ENCODE peak calls at places on chromosome 5, in four cellular contexts. L, G, C and D are unnamed samples.

GRCh38 chr5:98341038-98341710 is 432.3 kb upstream of the RGMB start:
- DNase-seq in L (peak), G (no peak), C (no peak), D (no peak)

GRCh38 chr5:132308701-132309100 is 14.5 kb downstream of the SLC22A4 start:
- DNase-seq in L (no peak), G (no peak), C (no peak), D (no peak)

GRCh38 chr5:35183243-35183955 is 46.9 kb downstream of the PRLR start:
- DNase-seq in L (peak), G (peak), C (peak), D (peak)

GRCh38 chr5:82799346-82800077 is 277.7 kb downstream of the TMEM167A start:
- DNase-seq in L (no peak), G (no peak), C (no peak), D (no peak)

GRCh38 chr5:18987101-18987500 is 1000.9 kb downstream of the CDH18 start:
- DNase-seq in L (no peak), G (no peak), C (no peak), D (no peak)

GRCh38 chr5:1542755-1543154 is 19.0 kb upstream of the LPCAT1 start:
- DNase-seq in L (peak), G (peak), C (no peak), D (no peak)

GRCh38 chr5:44332360-44332971 is 56.8 kb downstream of the FGF10 start:
- DNase-seq in L (peak), G (peak), C (no peak), D (peak)

GRCh38 chr5:168357881-168358280 is 66.4 kb downstream of the WWC1 start:
- DNase-seq in L (no peak), G (no peak), C (no peak), D (peak)

GRCh38 chr5:150642567-150642927 is 2.1 kb downstream of the SYNPO start:
- DNase-seq in L (peak), G (peak), C (peak), D (no peak)

GRCh38 chr5:151663617-151664322 is 22.9 kb downstream of the SPARC start:
- DNase-seq in L (no peak), G (no peak), C (no peak), D (no peak)

GRCh38 chr5:141369994-141370848 is at the start of gene PCDHGB3:
- DNase-seq in L (peak), G (no peak), C (no peak), D (no peak)

GRCh38 chr5:57171818-57172465 is 1.9 kb upstream of the GPBP1 start:
- DNase-seq in L (peak), G (no peak), C (no peak), D (no peak)

GRCh38 chr5:138353550-138353893 is 1.0 kb downstream of the KDM3B start:
- DNase-seq in L (no peak), G (no peak), C (no peak), D (no peak)

GRCh38 chr5:10308844-10309243 is 1.1 kb upstream of the CMBL start:
- DNase-seq in L (no peak), G (peak), C (no peak), D (no peak)

GRCh38 chr5:85621668-85622067 is 996.1 kb upstream of the COX7C start:
- DNase-seq in L (no peak), G (no peak), C (no peak), D (no peak)

GRCh38 chr5:154850255-154851062 is at the start of gene FAXDC2:
- DNase-seq in L (peak), G (peak), C (peak), D (no peak)

GRCh38 chr5:9166202-9167147 is 379.4 kb downstream of the SEMA5A start:
- DNase-seq in L (no peak), G (no peak), C (no peak), D (no peak)

GRCh38 chr5:149389552-149390495 is 10.7 kb upstream of the IL17B start:
- DNase-seq in L (no peak), G (no peak), C (no peak), D (no peak)

GRCh38 chr5:75611324-75612210 is at the start of gene ANKDD1B:
- DNase-seq in L (peak), G (peak), C (peak), D (no peak)

GRCh38 chr5:142280066-142281011 is 44.5 kb downstream of the SPRY4 start:
- DNase-seq in L (no peak), G (peak), C (no peak), D (no peak)

GRCh38 chr5:179734536-179735164 is 2.0 kb downstream of the MAML1 start:
- DNase-seq in L (no peak), G (no peak), C (no peak), D (no peak)

GRCh38 chr5:129245489-129245888 is 150.9 kb downstream of the ISOC1 start:
- DNase-seq in L (no peak), G (no peak), C (no peak), D (no peak)

GRCh38 chr5:168960492-168960891 is 340.4 kb downstream of the SLIT3 start:
- DNase-seq in L (no peak), G (no peak), C (no peak), D (no peak)

GRCh38 chr5:1895771-1896420 is 13.2 kb upstream of the IRX4 start:
- DNase-seq in L (no peak), G (no peak), C (no peak), D (peak)

GRCh38 chr5:132011561-132012384 is at the start of gene ACSL6:
- DNase-seq in L (no peak), G (peak), C (peak), D (no peak)

GRCh38 chr5:87599778-87600177 is 187.0 kb upstream of the CCNH start:
- DNase-seq in L (no peak), G (no peak), C (no peak), D (no peak)

GRCh38 chr5:5497132-5497748 is 74.8 kb downstream of the ICE1 start:
- DNase-seq in L (peak), G (peak), C (no peak), D (no peak)

GRCh38 chr5:41925555-41925946 is 470 bp downstream of the FBXO4 start:
- DNase-seq in L (peak), G (no peak), C (peak), D (no peak)

GRCh38 chr5:2093859-2094615 is 211.3 kb upstream of the IRX4 start:
- DNase-seq in L (peak), G (no peak), C (no peak), D (no peak)

GRCh38 chr5:109326864-109327263 is 82.9 kb downstream of the PJA2 start:
- DNase-seq in L (no peak), G (no peak), C (no peak), D (no peak)

GRCh38 chr5:3361811-3362605 is 233.6 kb upstream of the IRX1 start:
- DNase-seq in L (no peak), G (no peak), C (no peak), D (no peak)

GRCh38 chr5:110525762-110526161 is 200.7 kb downstream of the TMEM232 start:
- DNase-seq in L (no peak), G (no peak), C (no peak), D (no peak)
- H3K4me3 ChIP-seq in L (no peak), G (no peak), C (no peak), D (no peak)

GRCh38 chr5:139461698-139462097 is 845 bp downstream of the ECSCR start:
- DNase-seq in L (peak), G (peak), C (no peak), D (no peak)

GRCh38 chr5:139459451-139459934 is 3.0 kb downstream of the ECSCR start:
- DNase-seq in L (peak), G (no peak), C (no peak), D (no peak)

GRCh38 chr5:139461176-139461575 is 1.4 kb downstream of the ECSCR start:
- DNase-seq in L (no peak), G (no peak), C (no peak), D (no peak)

GRCh38 chr5:139460457-139460856 is 2.1 kb downstream of the ECSCR start:
- DNase-seq in L (no peak), G (no peak), C (no peak), D (no peak)

GRCh38 chr5:139462582-139463276 is at the start of gene ECSCR:
- DNase-seq in L (no peak), G (peak), C (no peak), D (no peak)
- H3K4me3 ChIP-seq in L (no peak), G (no peak), C (no peak), D (no peak)

GRCh38 chr5:65034782-65035181 is 266.1 kb downstream of the CWC27 start:
- DNase-seq in L (no peak), G (peak), C (no peak), D (no peak)
- H3K4me3 ChIP-seq in L (peak), G (no peak), C (peak), D (no peak)

DNA sequence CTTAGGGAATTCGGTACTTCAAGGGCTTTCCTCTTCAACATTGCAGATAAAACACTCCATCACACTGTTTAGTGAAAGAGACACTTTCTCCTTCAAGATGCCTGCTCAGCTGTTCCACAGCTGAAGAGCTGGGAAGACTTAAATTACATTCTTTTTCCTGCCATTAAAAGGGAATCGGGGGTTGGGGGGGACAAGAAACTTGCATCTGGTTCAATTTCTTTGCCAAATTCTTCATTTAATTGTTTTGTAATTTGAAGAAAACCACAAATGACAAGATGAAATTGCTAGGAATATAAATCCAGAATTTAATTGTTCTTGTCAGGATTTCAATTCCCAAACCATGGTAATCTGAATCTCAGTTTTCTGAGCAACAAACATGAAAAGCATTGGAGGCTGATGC is 478.3 kb downstream of the EBF1 start:
- DNase-seq in L (no peak), G (no peak), C (no peak), D (no peak)
- H3K4me3 ChIP-seq in L (no peak), G (no peak), C (no peak), D (no peak)

DNA sequence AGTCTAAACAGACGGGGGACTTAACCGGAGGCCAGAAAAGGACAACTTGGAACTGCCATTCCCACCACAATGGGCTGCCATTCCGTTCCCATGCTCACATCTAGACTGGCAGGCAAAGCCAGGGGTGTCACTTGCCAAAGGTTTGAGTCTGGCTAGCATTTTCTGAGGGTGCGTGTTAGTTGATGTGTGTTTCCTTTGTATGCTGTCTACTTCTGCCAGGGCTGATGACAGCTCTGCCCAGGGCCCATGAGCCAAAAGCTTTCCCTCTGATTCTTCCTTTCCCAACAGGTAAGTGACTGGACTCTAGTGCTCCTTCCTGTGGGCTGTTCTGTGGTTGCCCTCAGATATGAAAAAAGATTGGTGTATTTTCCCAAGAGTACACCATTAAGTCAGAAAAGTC is 68.0 kb downstream of the ZNF608 start:
- DNase-seq in L (peak), G (no peak), C (no peak), D (no peak)
- H3K4me3 ChIP-seq in L (no peak), G (no peak), C (no peak), D (no peak)

GRCh38 chr5:58455495-58455894 is 4.4 kb downstream of the PLK2 start:
- DNase-seq in L (no peak), G (no peak), C (no peak), D (no peak)
- H3K4me3 ChIP-seq in L (no peak), G (no peak), C (no peak), D (no peak)